ENCODE peak calls at places on chromosomes 3 and 15, in four cellular contexts. M is aorta, V is transverse colon, N is left lung. W is an unnamed sample.

GRCh38 chr3:42803800-42804112 is 534 bp downstream of the HIGD1A start:
- DNase-seq in M (peak), V (peak), N (peak), W (peak)

GRCh38 chr3:4954256-4955000 is 24.8 kb upstream of the BHLHE40 start:
- DNase-seq in M (no peak), V (no peak), N (no peak), W (no peak)

GRCh38 chr15:79965836-79966630 is 5.0 kb downstream of the BCL2A1 start:
- DNase-seq in M (no peak), V (no peak), N (no peak), W (no peak)

GRCh38 chr15:71826196-71826595 is 15.8 kb downstream of the NR2E3 start:
- DNase-seq in M (no peak), V (no peak), N (no peak), W (no peak)

GRCh38 chr15:90307661-90308060 is 42.2 kb downstream of the NGRN start:
- DNase-seq in M (no peak), V (no peak), N (no peak), W (no peak)

GRCh38 chr3:126274735-126275734 is 82.2 kb downstream of the KLF15 start:
- DNase-seq in M (no peak), V (no peak), N (no peak), W (no peak)

GRCh38 chr15:35305906-35306305 is 220.8 kb upstream of the NANOGP8 start:
- DNase-seq in M (no peak), V (no peak), N (no peak), W (no peak)

GRCh38 chr15:36982441-36982840 is 117.9 kb downstream of the MEIS2 start:
- DNase-seq in M (no peak), V (no peak), N (no peak), W (no peak)

GRCh38 chr3:150077581-150078247 is 107.0 kb upstream of the PFN2 start:
- DNase-seq in M (no peak), V (no peak), N (no peak), W (no peak)

GRCh38 chr15:82999426-82999825 is 12.0 kb downstream of the C15orf40 start:
- DNase-seq in M (no peak), V (no peak), N (no peak), W (no peak)

GRCh38 chr3:43294975-43295374 is 8.6 kb downstream of the SNRK start:
- DNase-seq in M (no peak), V (no peak), N (no peak), W (no peak)

GRCh38 chr15:72068826-72069225 is 49.1 kb downstream of the MYO9A start:
- DNase-seq in M (no peak), V (no peak), N (no peak), W (no peak)

GRCh38 chr3:71360170-71360569 is 223.4 kb downstream of the FOXP1 start:
- DNase-seq in M (no peak), V (no peak), N (no peak), W (no peak)

GRCh38 chr15:56222302-56222701 is 21.4 kb downstream of the RFX7 start:
- DNase-seq in M (no peak), V (no peak), N (no peak), W (no peak)

GRCh38 chr3:109643590-109643989 is 306.2 kb upstream of the DPPA4 start:
- DNase-seq in M (no peak), V (no peak), N (no peak), W (no peak)

GRCh38 chr3:188772886-188773285 is 398.9 kb upstream of the TPRG1 start:
- DNase-seq in M (no peak), V (no peak), N (no peak), W (no peak)

GRCh38 chr3:9020396-9020795 is 57.1 kb upstream of the RAD18 start:
- DNase-seq in M (no peak), V (no peak), N (no peak), W (no peak)

GRCh38 chr3:107633327-107634141 is 110.8 kb downstream of the BBX start:
- DNase-seq in M (no peak), V (no peak), N (no peak), W (peak)

GRCh38 chr3:192685801-192686200 is 41.5 kb downstream of the FGF12 start:
- DNase-seq in M (no peak), V (no peak), N (no peak), W (no peak)

GRCh38 chr3:15064299-15064834 is 748 bp downstream of the MRPS25 start:
- DNase-seq in M (no peak), V (peak), N (no peak), W (peak)

GRCh38 chr3:61601831-61602230 is 40.5 kb downstream of the PTPRG start:
- DNase-seq in M (no peak), V (no peak), N (no peak), W (no peak)

GRCh38 chr3:167814441-167814951 is 79.0 kb downstream of the SERPINI1 start:
- DNase-seq in M (no peak), V (no peak), N (no peak), W (no peak)

GRCh38 chr3:106683931-106684330 is 693.3 kb upstream of the CCDC54 start:
- DNase-seq in M (no peak), V (no peak), N (no peak), W (no peak)

GRCh38 chr3:179653106-179653776 is 401 bp downstream of the USP13 start:
- DNase-seq in M (peak), V (peak), N (peak), W (peak)

GRCh38 chr3:32009957-32010356 is 28.4 kb downstream of the ZNF860 start:
- DNase-seq in M (no peak), V (no peak), N (no peak), W (no peak)

GRCh38 chr3:197353867-197354180 is 55.4 kb upstream of the DLG1 start:
- DNase-seq in M (no peak), V (no peak), N (no peak), W (no peak)

GRCh38 chr3:129010316-129010956 is 9.3 kb downstream of the EFCC1 start:
- DNase-seq in M (no peak), V (no peak), N (no peak), W (no peak)

DNA sequence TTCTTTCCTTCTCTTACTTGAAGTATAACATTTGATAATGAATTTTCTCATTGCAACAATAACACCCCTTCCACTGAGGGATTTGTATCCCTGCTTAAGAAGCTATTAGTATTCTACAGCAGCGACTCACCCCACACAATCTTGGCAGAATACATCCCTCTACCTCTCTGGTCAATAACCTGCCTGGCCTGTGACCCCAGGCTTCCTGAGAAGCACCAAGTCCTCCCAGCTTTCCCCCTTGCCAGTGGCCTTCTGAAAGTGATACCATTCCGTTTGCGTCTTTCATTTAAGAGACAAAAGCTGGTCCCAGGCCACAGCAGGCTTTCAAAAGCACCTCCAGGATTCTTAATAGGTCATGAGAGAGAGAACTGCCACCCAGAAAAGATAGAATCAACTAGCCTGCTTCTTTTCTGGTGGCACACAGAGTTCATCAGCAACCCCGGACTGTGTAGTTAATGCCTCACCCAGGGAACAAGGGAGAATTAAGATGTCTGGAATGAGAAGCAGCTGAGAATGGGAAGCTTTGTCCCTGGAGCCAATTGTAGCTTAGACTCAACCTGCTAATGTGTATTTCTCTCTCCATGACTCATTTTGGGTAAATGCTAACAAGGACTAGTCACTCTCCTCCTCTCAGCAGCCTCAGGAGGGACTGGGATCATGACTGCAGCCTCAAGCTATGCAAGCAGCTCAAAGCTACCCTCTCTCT is 101.0 kb upstream of the CPNE4 start:
- DNase-seq in M (no peak), V (no peak), N (no peak), W (peak)
- H3K27ac ChIP-seq in M (peak), V (no peak), N (peak), W (peak)

DNA sequence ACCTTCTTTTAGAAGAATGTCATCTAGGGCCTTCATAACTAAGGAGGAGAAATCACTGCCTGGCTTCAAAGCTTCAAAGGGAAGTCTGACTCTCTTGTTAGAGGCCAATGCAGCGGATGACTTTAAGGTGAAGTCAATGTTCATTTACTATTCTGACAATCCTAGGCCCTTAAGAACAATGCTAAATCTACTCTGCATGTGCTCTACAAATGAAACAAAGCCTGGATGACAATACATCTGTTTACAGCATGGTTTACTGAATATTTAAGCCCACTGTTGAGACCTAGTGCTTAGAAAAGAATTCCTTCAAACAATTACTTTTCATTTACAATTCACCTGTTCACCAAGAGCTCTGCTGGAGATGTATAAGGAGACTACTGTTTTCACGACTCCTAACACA is 160.4 kb upstream of the EPHA3 start:
- DNase-seq in M (no peak), V (no peak), N (no peak), W (no peak)
- H3K27ac ChIP-seq in M (no peak), V (no peak), N (no peak), W (no peak)

GRCh38 chr3:12394516-12395271 is 89.6 kb upstream of the TSEN2 start:
- DNase-seq in M (no peak), V (no peak), N (no peak), W (no peak)
- H3K27ac ChIP-seq in M (no peak), V (peak), N (no peak), W (no peak)

GRCh38 chr15:69609776-69610175 is 157.2 kb downstream of the RPLP1 start:
- DNase-seq in M (no peak), V (no peak), N (no peak), W (no peak)
- H3K27ac ChIP-seq in M (no peak), V (no peak), N (no peak), W (no peak)

GRCh38 chr15:74528876-74529275 is 12.1 kb upstream of the ARID3B start:
- DNase-seq in M (no peak), V (no peak), N (no peak), W (no peak)

GRCh38 chr15:74530771-74531143 is 10.3 kb upstream of the ARID3B start:
- DNase-seq in M (no peak), V (no peak), N (no peak), W (no peak)

GRCh38 chr15:74525946-74526345 is 15.1 kb upstream of the ARID3B start:
- DNase-seq in M (no peak), V (no peak), N (no peak), W (no peak)

GRCh38 chr15:74531144-74531811 is 9.7 kb upstream of the ARID3B start:
- DNase-seq in M (no peak), V (no peak), N (no peak), W (no peak)

DNA sequence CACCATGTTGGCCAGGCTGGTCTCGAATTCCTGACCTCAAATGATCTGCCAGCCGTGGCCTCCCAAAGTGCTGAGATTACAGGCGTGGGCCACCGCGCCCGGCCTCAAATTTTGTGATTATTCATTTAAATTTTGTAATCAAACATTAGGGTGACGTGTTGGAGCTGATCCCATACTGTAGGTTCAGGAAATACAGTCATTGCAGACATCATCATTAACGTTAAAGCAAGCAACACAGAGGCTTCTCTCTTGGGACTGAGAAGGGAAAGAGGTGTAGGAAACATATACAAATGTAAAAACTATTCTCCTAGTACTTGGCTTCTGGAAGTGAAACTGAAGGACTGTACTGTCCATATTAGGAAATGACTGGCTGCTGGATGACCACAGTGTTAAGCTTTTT is 11.1 kb upstream of the ARID3B start:
- DNase-seq in M (no peak), V (no peak), N (no peak), W (no peak)
- H3K27ac ChIP-seq in M (no peak), V (no peak), N (no peak), W (no peak)

GRCh38 chr3:153182491-153182890 is 20.5 kb downstream of the RAP2B start:
- DNase-seq in M (no peak), V (no peak), N (no peak), W (peak)
- H3K27ac ChIP-seq in M (no peak), V (no peak), N (no peak), W (no peak)

GRCh38 chr15:63042879-63043340 is 363 bp downstream of the TPM1 start:
- DNase-seq in M (no peak), V (no peak), N (peak), W (no peak)
- H3K27ac ChIP-seq in M (peak), V (peak), N (peak), W (no peak)

GRCh38 chr3:69791111-69791510 is 51.8 kb downstream of the MITF start:
- DNase-seq in M (peak), V (peak), N (peak), W (no peak)
- H3K27ac ChIP-seq in M (no peak), V (peak), N (peak), W (no peak)

GRCh38 chr15:41975679-41976078 is 3.3 kb upstream of the EHD4 start:
- DNase-seq in M (no peak), V (no peak), N (no peak), W (no peak)
- H3K27ac ChIP-seq in M (no peak), V (no peak), N (no peak), W (no peak)

GRCh38 chr3:143820466-143821221 is 27.6 kb downstream of the SLC9A9 start:
- DNase-seq in M (no peak), V (no peak), N (no peak), W (peak)

GRCh38 chr3:143822374-143822773 is 25.9 kb downstream of the SLC9A9 start:
- DNase-seq in M (no peak), V (no peak), N (no peak), W (no peak)

GRCh38 chr3:143825513-143825912 is 22.8 kb downstream of the SLC9A9 start:
- DNase-seq in M (no peak), V (no peak), N (no peak), W (peak)

GRCh38 chr3:143824675-143825074 is 23.6 kb downstream of the SLC9A9 start:
- DNase-seq in M (no peak), V (no peak), N (no peak), W (no peak)

DNA sequence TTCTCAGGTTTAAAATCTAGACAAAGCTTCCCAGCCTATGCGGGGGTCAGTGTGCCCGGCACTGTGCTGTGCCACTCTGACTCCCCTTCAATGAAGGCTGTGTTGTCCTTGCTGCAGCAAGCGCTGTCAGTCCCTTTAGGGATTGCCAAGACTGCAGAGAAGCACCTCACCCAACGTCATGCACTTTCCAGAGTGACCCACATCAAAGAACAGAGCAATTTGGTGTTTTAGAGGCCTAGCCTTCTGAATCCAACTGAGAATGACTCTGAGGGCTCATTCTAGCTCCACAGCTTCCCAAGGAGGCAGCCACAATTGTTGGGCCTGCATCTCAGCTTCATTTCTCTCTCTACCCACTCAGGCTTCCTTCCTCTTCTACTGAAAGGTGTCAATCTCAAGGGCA is 26.4 kb downstream of the SLC9A9 start:
- DNase-seq in M (no peak), V (no peak), N (no peak), W (no peak)
- H3K27ac ChIP-seq in M (no peak), V (peak), N (no peak), W (peak)

W was measured in MM.1S.